ENCODE peak calls at places on chromosomes 4 and X, in ten cellular contexts. Z, Y, K, Q, G, E, C, T, D and U are unnamed samples.

GRCh38 chr4:121278811-121279368 is 101.9 kb downstream of the QRFPR start:
- DNase-seq in Z (no peak), Y (no peak), K (no peak), Q (peak; percentile 34), G (no peak), E (no peak), C (no peak), T (no peak), D (no peak), U (no peak)

GRCh38 chr4:107951551-107951950 is 20.2 kb downstream of the CYP2U1 start:
- DNase-seq in Z (peak; percentile 22), Y (no peak), K (no peak), Q (peak; percentile 76), G (no peak), E (peak; percentile 52), C (no peak), T (no peak), D (no peak), U (no peak)

GRCh38 chr4:25069014-25069413 is 38.3 kb upstream of the LGI2 start:
- DNase-seq in Z (no peak), Y (no peak), K (no peak), Q (no peak), G (no peak), E (no peak), C (no peak), T (no peak), D (no peak), U (no peak)

GRCh38 chr4:145824469-145824868 is 114.2 kb downstream of the ZNF827 start:
- DNase-seq in Z (no peak), Y (no peak), K (no peak), Q (no peak), G (no peak), E (no peak), C (no peak), T (no peak), D (no peak), U (no peak)

GRCh38 chrX:117895418-117895817 is 221.2 kb downstream of the KLHL13 start:
- DNase-seq in Z (no peak), Y (no peak), K (no peak), Q (no peak), G (no peak), E (no peak), C (no peak), T (no peak), D (no peak), U (no peak)

GRCh38 chr4:130639871-130640270 is 1543.9 kb downstream of the C4orf33 start:
- DNase-seq in Z (no peak), Y (no peak), K (no peak), Q (no peak), G (no peak), E (no peak), C (no peak), T (no peak), D (no peak), U (no peak)

GRCh38 chr4:184309241-184310170 is 91.8 kb upstream of the ENPP6 start:
- DNase-seq in Z (no peak), Y (no peak), K (no peak), Q (no peak), G (no peak), E (no peak), C (no peak), T (no peak), D (no peak), U (no peak)

GRCh38 chr4:105350859-105351494 is 122.9 kb downstream of the PPA2 start:
- DNase-seq in Z (no peak), Y (no peak), K (no peak), Q (no peak), G (no peak), E (peak; percentile 8), C (no peak), T (no peak), D (no peak), U (no peak)

GRCh38 chr4:103996059-103996458 is 276.3 kb upstream of the TACR3 start:
- DNase-seq in Z (peak; percentile 57), Y (no peak), K (no peak), Q (no peak), G (no peak), E (no peak), C (no peak), T (no peak), D (no peak), U (no peak)

GRCh38 chr4:17544205-17544604 is 29.2 kb downstream of the CLRN2 start:
- DNase-seq in Z (no peak), Y (peak; percentile 88), K (peak; percentile 19), Q (no peak), G (no peak), E (no peak), C (peak; percentile 24), T (peak; percentile 42), D (no peak), U (peak; percentile 15)

GRCh38 chrX:19882066-19882775 is 5.2 kb downstream of the SH3KBP1 start:
- DNase-seq in Z (no peak), Y (no peak), K (no peak), Q (no peak), G (no peak), E (no peak), C (no peak), T (no peak), D (no peak), U (no peak)

GRCh38 chr4:122773021-122773420 is 40.5 kb downstream of the BBS12 start:
- DNase-seq in Z (no peak), Y (no peak), K (no peak), Q (no peak), G (no peak), E (no peak), C (no peak), T (no peak), D (no peak), U (no peak)

GRCh38 chrX:73977542-73978169 is 326.3 kb upstream of the ZCCHC13 start:
- DNase-seq in Z (no peak), Y (no peak), K (no peak), Q (no peak), G (peak; percentile 71), E (no peak), C (no peak), T (no peak), D (no peak), U (no peak)

GRCh38 chr4:10115271-10115656 is 1.3 kb downstream of the WDR1 start:
- DNase-seq in Z (peak; percentile 13), Y (no peak), K (no peak), Q (no peak), G (no peak), E (peak; percentile 55), C (no peak), T (no peak), D (no peak), U (peak; percentile 22)

GRCh38 chrX:123976671-123977316 is 15.3 kb downstream of the STAG2 start:
- DNase-seq in Z (peak; percentile 48), Y (no peak), K (no peak), Q (no peak), G (peak; percentile 26), E (no peak), C (no peak), T (no peak), D (no peak), U (no peak)

GRCh38 chrX:140477987-140478386 is 26.9 kb downstream of the SOX3 start:
- DNase-seq in Z (no peak), Y (no peak), K (no peak), Q (no peak), G (no peak), E (no peak), C (no peak), T (no peak), D (no peak), U (no peak)

GRCh38 chr4:20544645-20545044 is 155.6 kb upstream of the PACRGL start:
- DNase-seq in Z (peak; percentile 56), Y (no peak), K (no peak), Q (no peak), G (no peak), E (peak; percentile 25), C (no peak), T (peak; percentile 44), D (no peak), U (no peak)

GRCh38 chr4:105715692-105716278 is 7.2 kb downstream of the GSTCD start:
- DNase-seq in Z (peak; percentile 67), Y (peak; percentile 52), K (no peak), Q (no peak), G (no peak), E (peak; percentile 27), C (no peak), T (no peak), D (no peak), U (no peak)